ENCODE peak calls at places on chromosome 15, in six cellular contexts. D, W, R, V, E and N are unnamed samples.

GRCh38 chr15:60421544-60421943 is 23.8 kb upstream of the ANXA2 start:
- DNase-seq in E (no peak), V (no peak), W (no peak), R (no peak), D (no peak), N (no peak)

GRCh38 chr15:84658788-84659411 is 901 bp upstream of the NMB start:
- DNase-seq in W (no peak), D (no peak), R (no peak), V (no peak), E (no peak), N (no peak)

GRCh38 chr15:77497108-77497737 is 76.5 kb downstream of the HMG20A start:
- DNase-seq in W (peak; percentile 91), V (peak; percentile 26), R (peak; percentile 88), E (no peak), D (peak; percentile 87), N (peak; percentile 87)

GRCh38 chr15:68491415-68492106 is 59.6 kb upstream of the ITGA11 start:
- DNase-seq in R (no peak), E (no peak), V (no peak), W (no peak), D (no peak), N (no peak)

GRCh38 chr15:60758961-60759729 is 280.2 kb upstream of the ICE2 start:
- DNase-seq in D (no peak), E (no peak), R (no peak), W (no peak), V (no peak), N (no peak)

GRCh38 chr15:83066761-83067637 is at the start of gene BTBD1:
- DNase-seq in R (peak; percentile 81), V (peak; percentile 74), E (peak; percentile 75), W (peak; percentile 96), D (peak; percentile 87), N (peak; percentile 85)

GRCh38 chr15:41284425-41285177 is 47.8 kb downstream of the OIP5 start:
- DNase-seq in R (no peak), W (no peak), D (no peak), V (peak; percentile 25), E (no peak), N (no peak)

GRCh38 chr15:88258021-88258641 is 1.6 kb upstream of the NTRK3 start:
- DNase-seq in V (no peak), D (peak; percentile 78), E (no peak), W (no peak), R (peak; percentile 57), N (no peak)

GRCh38 chr15:88932875-88933330 is 19.7 kb upstream of the MFGE8 start:
- DNase-seq in W (no peak), V (no peak), R (no peak), E (no peak), D (no peak), N (no peak)

GRCh38 chr15:29674661-29675533 is 147.4 kb downstream of the TJP1 start:
- DNase-seq in D (no peak), W (no peak), R (no peak), E (no peak), V (no peak), N (no peak)

GRCh38 chr15:43775411-43775965 is 1.3 kb downstream of the ELL3 start:
- DNase-seq in W (no peak), E (no peak), R (no peak), V (no peak), D (no peak), N (peak; percentile 3)

GRCh38 chr15:57510647-57511046 is 81.1 kb upstream of the MYZAP start:
- DNase-seq in E (no peak), V (no peak), W (no peak), R (no peak), D (no peak), N (no peak)

GRCh38 chr15:95760508-95760907 is 570.0 kb upstream of the NR2F2 start:
- DNase-seq in E (no peak), R (no peak), W (no peak), V (no peak), D (no peak), N (no peak)

GRCh38 chr15:32936283-32936918 is 218.6 kb downstream of the GREM1 start:
- DNase-seq in V (no peak), W (no peak), E (no peak), D (no peak), R (no peak), N (no peak)

GRCh38 chr15:54582863-54583643 is 604.8 kb downstream of the UNC13C start:
- DNase-seq in R (no peak), V (no peak), W (no peak), D (no peak), E (no peak), N (no peak)

GRCh38 chr15:77944002-77944867 is 133.3 kb downstream of the TBC1D2B start:
- DNase-seq in D (peak; percentile 80), V (peak; percentile 31), E (peak; percentile 9), W (peak; percentile 93), R (peak; percentile 60), N (no peak)

GRCh38 chr15:63874616-63875015 is 40.9 kb upstream of the HERC1 start:
- DNase-seq in R (no peak), D (no peak), W (no peak), E (no peak), V (no peak), N (no peak)